ENCODE peak calls at places on chromosomes 5 and 9, in nine cellular contexts. One of them, this sample, is unnamed.

GRCh38 chr9:114416290-114416689 is 28.5 kb upstream of the AKNA start:
- DNase-seq in spleen: no peak
- DNase-seq in NAMALWA: no peak
- DNase-seq in AG20443: no peak
- DNase-seq in RWPE1: no peak
- DNase-seq in GM20000: no peak
- DNase-seq in heart left ventricle: no peak
- DNase-seq in activated effector memory CD4-positive, alpha-beta T cell treated with anti-CD3 and anti-CD28 coated beads, Interleukin-2, amount 50 U/mL, for 16 hours: no peak
- DNase-seq in lower leg skin: no peak
- DNase-seq in this sample: no peak

GRCh38 chr5:24225051-24225450 is 419.7 kb downstream of the CDH10 start:
- DNase-seq in AG20443: no peak
- DNase-seq in spleen: no peak
- DNase-seq in NAMALWA: no peak
- DNase-seq in lower leg skin: no peak
- DNase-seq in activated effector memory CD4-positive, alpha-beta T cell treated with anti-CD3 and anti-CD28 coated beads, Interleukin-2, amount 50 U/mL, for 16 hours: no peak
- DNase-seq in heart left ventricle: no peak
- DNase-seq in RWPE1: no peak
- DNase-seq in GM20000: no peak
- DNase-seq in this sample: no peak

GRCh38 chr5:150407097-150407720 is 5.5 kb downstream of the CD74 start:
- DNase-seq in AG20443: no peak
- DNase-seq in activated effector memory CD4-positive, alpha-beta T cell treated with anti-CD3 and anti-CD28 coated beads, Interleukin-2, amount 50 U/mL, for 16 hours: no peak
- DNase-seq in NAMALWA: no peak
- DNase-seq in RWPE1: no peak
- DNase-seq in lower leg skin: no peak
- DNase-seq in spleen: peak
- DNase-seq in GM20000: no peak
- DNase-seq in heart left ventricle: no peak
- DNase-seq in this sample: no peak

GRCh38 chr9:36337002-36337401 is 63.1 kb downstream of the RNF38 start:
- DNase-seq in RWPE1: peak
- DNase-seq in spleen: no peak
- DNase-seq in lower leg skin: no peak
- DNase-seq in GM20000: no peak
- DNase-seq in NAMALWA: no peak
- DNase-seq in AG20443: no peak
- DNase-seq in heart left ventricle: no peak
- DNase-seq in activated effector memory CD4-positive, alpha-beta T cell treated with anti-CD3 and anti-CD28 coated beads, Interleukin-2, amount 50 U/mL, for 16 hours: no peak
- DNase-seq in this sample: peak

GRCh38 chr9:23123048-23123632 is 676.5 kb downstream of the DMRTA1 start:
- DNase-seq in RWPE1: peak
- DNase-seq in activated effector memory CD4-positive, alpha-beta T cell treated with anti-CD3 and anti-CD28 coated beads, Interleukin-2, amount 50 U/mL, for 16 hours: no peak
- DNase-seq in heart left ventricle: peak
- DNase-seq in NAMALWA: peak
- DNase-seq in AG20443: peak
- DNase-seq in spleen: no peak
- DNase-seq in GM20000: no peak
- DNase-seq in lower leg skin: no peak
- DNase-seq in this sample: no peak

GRCh38 chr9:89793124-89793495 is 188.3 kb downstream of the GADD45G start:
- DNase-seq in NAMALWA: no peak
- DNase-seq in RWPE1: no peak
- DNase-seq in GM20000: no peak
- DNase-seq in AG20443: no peak
- DNase-seq in activated effector memory CD4-positive, alpha-beta T cell treated with anti-CD3 and anti-CD28 coated beads, Interleukin-2, amount 50 U/mL, for 16 hours: no peak
- DNase-seq in lower leg skin: no peak
- DNase-seq in spleen: no peak
- DNase-seq in heart left ventricle: no peak
- DNase-seq in this sample: no peak

GRCh38 chr5:146703899-146704298 is 174.7 kb downstream of the PPP2R2B start:
- DNase-seq in NAMALWA: no peak
- DNase-seq in activated effector memory CD4-positive, alpha-beta T cell treated with anti-CD3 and anti-CD28 coated beads, Interleukin-2, amount 50 U/mL, for 16 hours: no peak
- DNase-seq in GM20000: no peak
- DNase-seq in RWPE1: peak
- DNase-seq in heart left ventricle: no peak
- DNase-seq in AG20443: no peak
- DNase-seq in spleen: no peak
- DNase-seq in lower leg skin: no peak
- DNase-seq in this sample: peak

GRCh38 chr5:12110629-12111028 is 206.4 kb upstream of the CTNND2 start:
- DNase-seq in heart left ventricle: no peak
- DNase-seq in lower leg skin: no peak
- DNase-seq in activated effector memory CD4-positive, alpha-beta T cell treated with anti-CD3 and anti-CD28 coated beads, Interleukin-2, amount 50 U/mL, for 16 hours: no peak
- DNase-seq in RWPE1: no peak
- DNase-seq in AG20443: no peak
- DNase-seq in NAMALWA: no peak
- DNase-seq in GM20000: no peak
- DNase-seq in spleen: no peak
- DNase-seq in this sample: no peak

This sample was measured in epithelial cell of prostate.